ENCODE peak calls at places on chromosomes 13 and 19, in four cellular contexts. V, N, K and T are unnamed samples.

GRCh38 chr19:36488816-36489138 is 584 bp downstream of the ZNF566 start:
- DNase-seq in N (no peak), K (no peak), V (no peak), T (no peak)

GRCh38 chr13:93680329-93680728 is 453.7 kb downstream of the GPC6 start:
- DNase-seq in V (no peak), K (no peak), N (no peak), T (no peak)

GRCh38 chr13:44573790-44574465 is 2.2 kb downstream of the TSC22D1 start:
- DNase-seq in V (peak; percentile 78), N (no peak), K (no peak), T (no peak)

GRCh38 chr13:57739089-57739488 is 107.5 kb downstream of the PCDH17 start:
- DNase-seq in K (no peak), V (no peak), N (no peak), T (no peak)

GRCh38 chr19:19750131-19750841 is 17.4 kb upstream of the ZNF14 start:
- DNase-seq in V (no peak), K (no peak), N (no peak), T (no peak)

GRCh38 chr19:18223860-18224524 is 2.2 kb downstream of the PDE4C start:
- DNase-seq in N (peak; percentile 64), V (no peak), K (peak; percentile 64), T (peak; percentile 72)

GRCh38 chr19:11288349-11288748 is 7.6 kb upstream of the TSPAN16 start:
- DNase-seq in N (no peak), V (peak; percentile 68), K (no peak), T (no peak)

GRCh38 chr19:391726-392374 is 17.1 kb downstream of the C2CD4C start:
- DNase-seq in K (peak; percentile 11), N (no peak), V (no peak), T (no peak)

GRCh38 chr19:43700368-43701015 is 15.4 kb upstream of the IRGC start:
- DNase-seq in N (peak; percentile 30), K (no peak), V (peak; percentile 83), T (no peak)

GRCh38 chr19:31355330-31356289 is 6.4 kb upstream of the TSHZ3 start:
- DNase-seq in V (no peak), K (no peak), N (no peak), T (no peak)

GRCh38 chr13:97439196-97439595 is 5.2 kb downstream of the RAP2A start:
- DNase-seq in N (no peak), V (peak; percentile 64), K (no peak), T (no peak)

GRCh38 chr13:45500492-45501174 is 35.9 kb downstream of the COG3 start:
- DNase-seq in N (no peak), V (peak; percentile 93), K (no peak), T (no peak)

GRCh38 chr13:94325660-94326059 is 153.8 kb downstream of the DCT start:
- DNase-seq in N (no peak), V (peak; percentile 55), K (no peak), T (no peak)

GRCh38 chr19:1104452-1105216 is 840 bp downstream of the GPX4 start:
- DNase-seq in V (peak; percentile 75), N (peak; percentile 76), K (peak; percentile 90), T (peak; percentile 64)

GRCh38 chr19:45575216-45575615 is 9.4 kb downstream of the OPA3 start:
- DNase-seq in N (no peak), V (peak; percentile 33), K (no peak), T (no peak)

GRCh38 chr19:16530540-16531379 is 11.5 kb downstream of the CHERP start:
- DNase-seq in V (no peak), N (no peak), K (no peak), T (no peak)

GRCh38 chr19:56315076-56315828 is 613 bp upstream of the ZSCAN5A start:
- DNase-seq in N (peak; percentile 88), K (peak; percentile 92), V (peak; percentile 99), T (peak; percentile 83)

GRCh38 chr19:9885077-9885552 is 50.0 kb downstream of the PIN1 start:
- DNase-seq in N (peak; percentile 28), V (peak; percentile 38), K (no peak), T (peak; percentile 9)

DNA sequence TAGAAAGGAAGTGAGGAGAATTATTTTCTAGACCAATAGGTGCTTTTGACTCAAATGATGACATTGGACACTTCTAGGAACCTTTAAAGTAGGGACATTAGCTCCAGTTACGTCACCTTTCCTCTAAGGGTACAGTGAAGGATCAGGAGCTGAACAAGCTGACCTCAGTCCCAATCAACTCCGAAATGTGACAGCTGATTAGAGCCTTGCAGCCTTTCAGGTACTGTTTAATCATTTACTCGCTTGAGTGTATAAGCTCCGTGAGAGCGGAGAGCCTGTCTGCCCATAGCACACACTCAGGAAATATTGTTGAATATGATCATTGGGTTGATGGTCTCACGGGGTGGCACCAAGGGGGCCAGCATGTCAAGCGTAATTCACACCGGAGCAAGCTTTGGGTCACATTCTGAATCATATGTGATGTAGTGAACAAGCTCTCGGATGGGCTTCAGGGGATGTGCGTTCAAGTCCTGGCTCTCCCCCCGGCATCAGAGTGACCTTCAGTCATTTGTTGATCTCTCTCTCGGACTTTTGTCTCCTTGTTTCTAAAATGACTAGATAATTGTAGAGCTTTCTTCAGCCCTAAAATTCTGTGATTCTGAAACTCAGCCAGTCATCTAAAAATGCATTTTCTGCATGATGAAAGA is 141.9 kb downstream of the ZIC5 start:
- DNase-seq in N (no peak), K (no peak), V (no peak), T (no peak)
- TF ChIP-seq CTCF in N (no peak), K (no peak), V (no peak), T (no peak)

DNA sequence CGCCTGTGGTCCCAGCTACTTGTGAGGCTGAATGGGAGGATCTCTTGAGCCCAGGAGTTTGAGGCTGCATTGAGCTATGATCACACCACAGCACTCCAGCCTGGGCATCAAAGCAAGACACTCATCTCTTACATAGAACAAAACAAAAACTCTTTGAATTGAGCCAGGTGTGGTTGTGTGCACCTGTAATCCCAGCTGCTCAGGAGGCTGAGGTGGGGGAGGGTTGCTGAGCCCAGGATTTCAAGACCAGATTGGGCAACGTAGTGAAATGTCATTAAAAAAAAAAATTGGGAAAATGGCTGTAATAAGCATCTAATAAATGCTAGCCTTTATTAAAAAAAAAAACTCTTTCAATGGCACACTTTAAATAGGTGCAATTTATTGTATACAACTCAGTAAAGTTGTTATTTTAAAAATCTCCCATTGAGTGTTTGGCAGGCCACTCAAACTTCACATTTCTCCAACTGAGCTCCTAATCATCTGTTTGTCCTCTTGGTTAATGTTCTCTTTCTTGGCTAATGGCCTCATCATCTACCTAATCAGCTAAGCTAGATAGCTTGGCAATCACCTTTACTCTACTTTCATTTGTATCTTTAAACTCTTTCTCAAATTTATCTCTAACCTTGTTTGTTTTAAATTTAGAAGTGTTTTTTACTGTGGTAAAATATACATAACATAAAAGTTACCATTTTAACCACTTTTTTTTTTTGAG is 28.1 kb upstream of the HMGB1 start:
- DNase-seq in N (no peak), V (no peak), K (no peak), T (no peak)
- TF ChIP-seq CTCF in N (no peak), V (no peak), K (no peak), T (no peak)

GRCh38 chr13:36819064-36819810 is at the start of gene RFXAP:
- DNase-seq in V (peak; percentile 90), N (peak; percentile 94), K (peak; percentile 92), T (peak; percentile 94)
- TF ChIP-seq CTCF in V (no peak), N (peak; percentile 26), K (peak; percentile 26), T (no peak)

GRCh38 chr19:48321622-48322591 is 3.4 kb upstream of the EMP3 start:
- DNase-seq in K (peak; percentile 99), N (peak; percentile 100), V (peak; percentile 100), T (peak; percentile 99)
- TF ChIP-seq CTCF in K (no peak), N (no peak), V (no peak), T (no peak)

GRCh38 chr13:35826626-35827254 is 304.4 kb downstream of the DCLK1 start:
- DNase-seq in V (no peak), N (no peak), K (no peak), T (no peak)
- TF ChIP-seq CTCF in V (peak; percentile 37), N (no peak), K (no peak), T (no peak)